ENCODE peak calls at places on chromosomes 13 and 19, in seven cellular contexts. S is stomach, B is tibial nerve, E is ovary, H is H1, M is A549, D is sigmoid colon. P is an unnamed sample.

GRCh38 chr13:113431171-113431570 is 22.1 kb downstream of the ADPRHL1 start:
- DNase-seq in S (no peak), M (no peak), E (no peak), H (no peak), B (no peak), D (no peak), P (no peak)

GRCh38 chr19:13613447-13613846 is 107.2 kb upstream of the CACNA1A start:
- DNase-seq in H (no peak), S (no peak), M (no peak), D (no peak), B (no peak), E (no peak), P (no peak)

GRCh38 chr13:40401911-40402776 is 264.3 kb downstream of the FOXO1 start:
- DNase-seq in E (peak; percentile 99), H (no peak), D (peak; percentile 99), B (peak; percentile 99), M (peak; percentile 62), S (peak; percentile 85), P (peak; percentile 97)

GRCh38 chr13:63337041-63337440 is 1921.4 kb upstream of the PCDH20 start:
- DNase-seq in E (no peak), H (no peak), B (no peak), S (no peak), D (no peak), M (no peak), P (no peak)

GRCh38 chr13:57878291-57878690 is 246.7 kb downstream of the PCDH17 start:
- DNase-seq in E (no peak), H (no peak), B (no peak), S (no peak), D (no peak), M (no peak), P (no peak)

GRCh38 chr13:113862766-113863510 is 938 bp downstream of the GAS6 start:
- DNase-seq in D (no peak), B (no peak), E (peak; percentile 65), S (peak; percentile 77), H (no peak), M (peak; percentile 32), P (peak; percentile 72)

GRCh38 chr19:7729831-7730285 is 2.1 kb downstream of the CLEC4G start:
- DNase-seq in D (no peak), M (no peak), E (no peak), H (no peak), S (no peak), B (no peak), P (no peak)

GRCh38 chr13:106133025-106133424 is 402.4 kb downstream of the EFNB2 start:
- DNase-seq in D (no peak), B (no peak), M (no peak), E (no peak), H (no peak), S (no peak), P (no peak)

GRCh38 chr19:4425531-4425930 is 23.1 kb downstream of the CHAF1A start:
- DNase-seq in H (no peak), B (no peak), S (no peak), E (no peak), D (no peak), M (no peak), P (no peak)

DNA sequence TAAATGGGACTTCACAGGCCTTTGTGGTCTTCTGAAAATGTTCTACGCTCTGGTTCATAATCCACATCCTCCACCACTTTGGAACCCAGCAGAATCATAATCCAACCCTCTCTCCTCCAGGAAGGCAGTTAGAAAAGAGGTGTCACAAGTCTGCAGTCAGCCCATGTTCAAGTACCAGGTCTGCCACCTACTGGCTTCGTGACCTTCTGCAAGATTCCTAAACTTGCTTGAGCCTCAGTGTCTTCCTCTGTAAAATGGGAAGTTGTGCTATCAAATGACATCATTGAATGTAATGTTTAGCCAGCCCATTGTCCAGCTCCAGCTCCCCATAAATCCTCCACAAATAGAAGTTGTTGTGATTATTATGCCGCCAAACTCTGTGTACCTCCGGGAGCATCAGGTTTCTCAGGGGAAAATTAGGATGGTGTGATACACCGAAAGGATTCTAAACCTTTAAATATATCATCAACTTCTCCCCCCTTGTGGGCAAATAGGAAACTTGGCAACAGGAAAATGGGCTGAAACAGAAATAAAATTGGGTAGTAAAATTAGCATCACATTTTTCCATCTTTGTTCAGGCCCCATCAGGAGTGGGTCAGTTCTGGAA is 109.7 kb downstream of the NUFIP1 start:
- DNase-seq in D (no peak), H (no peak), E (no peak), S (no peak), M (no peak), B (no peak), P (no peak)
- TF ChIP-seq EP300 in D (no peak), H (no peak), E (no peak), S (no peak), M (no peak), B (no peak), P (no peak)

DNA sequence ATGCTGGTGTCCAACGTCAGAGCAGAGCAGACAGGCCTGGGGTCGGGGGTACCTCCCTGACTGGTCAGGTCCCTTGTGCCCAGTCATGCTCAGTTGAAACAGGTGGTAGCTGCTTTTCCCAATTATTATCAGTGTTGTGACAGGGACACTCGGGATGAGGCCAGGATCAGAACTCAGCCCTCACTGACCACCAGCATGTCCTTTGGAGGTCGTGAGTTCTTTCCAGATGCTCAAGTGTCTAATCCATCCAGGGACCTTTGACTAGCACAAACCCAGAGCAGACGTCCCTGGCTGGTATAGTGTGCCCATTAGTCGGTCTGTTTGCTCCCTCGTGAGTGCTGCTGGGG is 22.4 kb downstream of the MAU2 start:
- DNase-seq in E (no peak), H (no peak), S (no peak), D (no peak), M (no peak), B (no peak), P (no peak)
- TF ChIP-seq CTCF in E (no peak), H (no peak), S (no peak), D (no peak), M (no peak), B (no peak), P (peak; percentile 8)

GRCh38 chr19:34180709-34181108 is 8.4 kb downstream of the LSM14A start:
- DNase-seq in D (no peak), H (no peak), M (no peak), S (no peak), E (no peak), B (no peak), P (no peak)

GRCh38 chr19:34180273-34180672 is 8.0 kb downstream of the LSM14A start:
- DNase-seq in E (no peak), H (no peak), D (no peak), S (no peak), M (no peak), B (no peak), P (no peak)

GRCh38 chr19:34184880-34185491 is 12.7 kb downstream of the LSM14A start:
- DNase-seq in S (no peak), H (no peak), D (no peak), M (no peak), E (no peak), B (no peak), P (no peak)

GRCh38 chr19:34181111-34181864 is 9.0 kb downstream of the LSM14A start:
- DNase-seq in D (no peak), B (no peak), E (no peak), M (no peak), S (no peak), H (no peak), P (no peak)

GRCh38 chr19:34182125-34182524 is 9.8 kb downstream of the LSM14A start:
- DNase-seq in E (no peak), H (no peak), M (no peak), D (no peak), B (no peak), S (no peak), P (no peak)
- H3K4me1 ChIP-seq in E (peaks cover 26% of the 10 kb centered on the region), H (peaks cover 4% of the 10 kb centered on the region), M (peaks cover 83% of the 10 kb centered on the region), D (peaks cover 91% of the 10 kb centered on the region), B (peaks cover 10% of the 10 kb centered on the region), S (peaks cover 56% of the 10 kb centered on the region), P (peaks cover 75% of the 10 kb centered on the region)

GRCh38 chr13:77946522-77946921 is 27.9 kb upstream of the EDNRB start:
- DNase-seq in M (no peak), H (no peak), E (no peak), S (no peak), D (no peak), B (no peak), P (no peak)
- TF ChIP-seq EP300 in M (no peak), H (no peak), E (no peak), S (no peak), D (no peak), B (no peak), P (no peak)